ENCODE peak calls at places on chromosomes 13 and 19, in seven cellular contexts. T is GM12891, N is HepG2, K is H1, J is K562, R is SK-N-SH, H is GM12878. P is an unnamed sample.

GRCh38 chr13:77990973-77991372 is 72.3 kb upstream of the EDNRB start:
- DNase-seq in T (no peak), N (no peak), K (no peak), J (no peak), R (no peak), H (no peak), P (no peak)

GRCh38 chr19:7862413-7862951 is 11.7 kb downstream of the PRR36 start:
- DNase-seq in T (peak), N (no peak), K (peak), J (peak), R (peak), H (no peak), P (peak)

GRCh38 chr13:99250977-99251825 is 7.0 kb downstream of the GPR18 start:
- DNase-seq in T (no peak), N (no peak), K (no peak), J (no peak), R (no peak), H (no peak), P (no peak)

GRCh38 chr19:15249912-15250634 is 17.8 kb upstream of the EPHX3 start:
- DNase-seq in T (no peak), N (no peak), K (no peak), J (no peak), R (no peak), H (no peak), P (no peak)

GRCh38 chr19:41959056-41960053 is at the start of gene RABAC1:
- DNase-seq in T (peak), N (peak), K (peak), J (peak), R (peak), H (peak), P (peak)

GRCh38 chr13:27712421-27712820 is 79.9 kb upstream of the GSX1 start:
- DNase-seq in T (no peak), N (peak), K (no peak), J (no peak), R (peak), H (no peak), P (no peak)

GRCh38 chr13:53010374-53011105 is 18.1 kb upstream of the OLFM4 start:
- DNase-seq in T (no peak), N (peak), K (no peak), J (no peak), R (no peak), H (no peak), P (no peak)

GRCh38 chr19:35484637-35485036 is 5.6 kb downstream of the KRTDAP start:
- DNase-seq in T (peak), N (no peak), K (no peak), J (no peak), R (no peak), H (peak), P (peak)

GRCh38 chr13:112771877-112772538 is 82.2 kb downstream of the ATP11A start:
- DNase-seq in T (no peak), N (no peak), K (no peak), J (no peak), R (no peak), H (no peak), P (no peak)

GRCh38 chr13:65940720-65941119 is 1289.4 kb downstream of the PCDH9 start:
- DNase-seq in T (no peak), N (no peak), K (no peak), J (no peak), R (no peak), H (no peak), P (no peak)

GRCh38 chr13:51981355-51981754 is 29.9 kb downstream of the ATP7B start:
- DNase-seq in T (no peak), N (peak), K (no peak), J (no peak), R (no peak), H (no peak), P (no peak)

GRCh38 chr19:35553385-35554000 is 8.1 kb downstream of the TMEM147 start:
- DNase-seq in T (no peak), N (no peak), K (no peak), J (no peak), R (no peak), H (no peak), P (no peak)

GRCh38 chr19:35534803-35535480 is 1.7 kb downstream of the GAPDHS start:
- DNase-seq in T (no peak), N (no peak), K (no peak), J (no peak), R (no peak), H (no peak), P (no peak)

GRCh38 chr13:42355118-42355840 is 83.3 kb downstream of the AKAP11 start:
- DNase-seq in T (no peak), N (no peak), K (no peak), J (no peak), R (no peak), H (no peak), P (no peak)

GRCh38 chr19:5707576-5708575 is 12.1 kb downstream of the LONP1 start:
- DNase-seq in T (peak), N (no peak), K (no peak), J (no peak), R (peak), H (no peak), P (no peak)

GRCh38 chr19:13492128-13492527 is 14.2 kb downstream of the CACNA1A start:
- DNase-seq in T (no peak), N (no peak), K (no peak), J (no peak), R (no peak), H (no peak), P (no peak)

GRCh38 chr13:99565478-99566124 is 64.3 kb downstream of the TM9SF2 start:
- DNase-seq in T (no peak), N (no peak), K (peak), J (no peak), R (no peak), H (no peak), P (no peak)

GRCh38 chr13:26247608-26248007 is 6.3 kb upstream of the CDK8 start:
- DNase-seq in T (no peak), N (no peak), K (no peak), J (peak), R (no peak), H (no peak), P (no peak)

GRCh38 chr19:29927944-29928669 is 13.9 kb upstream of the URI1 start:
- DNase-seq in T (no peak), N (peak), K (no peak), J (no peak), R (no peak), H (peak), P (peak)

GRCh38 chr13:44816701-44817684 is 172.3 kb downstream of the NUFIP1 start:
- DNase-seq in T (no peak), N (no peak), K (no peak), J (no peak), R (no peak), H (no peak), P (no peak)

GRCh38 chr19:14809272-14810057 is 25.5 kb downstream of the OR7A5 start:
- DNase-seq in T (no peak), N (peak), K (no peak), J (no peak), R (no peak), H (no peak), P (no peak)

GRCh38 chr13:93227906-93228801 is 1.5 kb downstream of the GPC6 start:
- DNase-seq in T (peak), N (peak), K (peak), J (peak), R (peak), H (no peak), P (no peak)

GRCh38 chr13:78700121-78700910 is 41.4 kb upstream of the OBI1 start:
- DNase-seq in T (no peak), N (no peak), K (no peak), J (no peak), R (peak), H (no peak), P (no peak)

GRCh38 chr13:111203742-111204386 is 88.8 kb downstream of the ARHGEF7 start:
- DNase-seq in T (no peak), N (no peak), K (no peak), J (no peak), R (no peak), H (no peak), P (no peak)

GRCh38 chr13:100817897-100818296 is 143.3 kb upstream of the TMTC4 start:
- DNase-seq in T (no peak), N (no peak), K (no peak), J (no peak), R (no peak), H (no peak), P (no peak)

GRCh38 chr13:33052446-33052845 is 36.2 kb downstream of the KL start:
- DNase-seq in T (no peak), N (no peak), K (no peak), J (no peak), R (no peak), H (no peak), P (no peak)

GRCh38 chr13:30690282-30691188 is 44.8 kb upstream of the ALOX5AP start:
- DNase-seq in T (no peak), N (no peak), K (no peak), J (no peak), R (no peak), H (no peak), P (no peak)

GRCh38 chr13:105972811-105973590 is 562.5 kb downstream of the EFNB2 start:
- DNase-seq in T (no peak), N (no peak), K (no peak), J (no peak), R (no peak), H (no peak), P (no peak)

GRCh38 chr19:42022616-42023015 is 28.6 kb upstream of the ATP1A3 start:
- DNase-seq in T (no peak), N (no peak), K (no peak), J (no peak), R (no peak), H (no peak), P (no peak)

GRCh38 chr19:48768989-48769713 is 13.8 kb downstream of the FGF21 start:
- DNase-seq in T (no peak), N (peak), K (no peak), J (no peak), R (no peak), H (no peak), P (no peak)

GRCh38 chr13:110641055-110642015 is 26.0 kb downstream of the NAXD start:
- DNase-seq in T (no peak), N (no peak), K (no peak), J (no peak), R (peak), H (no peak), P (no peak)

GRCh38 chr19:3970808-3971598 is at the start of gene DAPK3:
- DNase-seq in T (peak), N (peak), K (peak), J (peak), R (peak), H (peak), P (peak)
- TF ChIP-seq TAF1 in T (no peak), N (no peak), K (peak), J (peak), R (peak), H (peak), P (no peak)

GRCh38 chr13:20174656-20175405 is 14.0 kb upstream of the GJA3 start:
- DNase-seq in T (peak), N (peak), K (no peak), J (peak), R (no peak), H (peak), P (peak)
- TF ChIP-seq POLR2AphosphoS5 in T (no peak), N (no peak), K (no peak), J (no peak), R (no peak), H (no peak), P (no peak)

GRCh38 chr13:20867408-20867807 is 35.1 kb downstream of the XPO4 start:
- DNase-seq in T (no peak), N (no peak), K (no peak), J (no peak), R (no peak), H (no peak), P (no peak)
- TF ChIP-seq TAF1 in T (no peak), N (no peak), K (no peak), J (no peak), R (no peak), H (no peak), P (no peak)

DNA sequence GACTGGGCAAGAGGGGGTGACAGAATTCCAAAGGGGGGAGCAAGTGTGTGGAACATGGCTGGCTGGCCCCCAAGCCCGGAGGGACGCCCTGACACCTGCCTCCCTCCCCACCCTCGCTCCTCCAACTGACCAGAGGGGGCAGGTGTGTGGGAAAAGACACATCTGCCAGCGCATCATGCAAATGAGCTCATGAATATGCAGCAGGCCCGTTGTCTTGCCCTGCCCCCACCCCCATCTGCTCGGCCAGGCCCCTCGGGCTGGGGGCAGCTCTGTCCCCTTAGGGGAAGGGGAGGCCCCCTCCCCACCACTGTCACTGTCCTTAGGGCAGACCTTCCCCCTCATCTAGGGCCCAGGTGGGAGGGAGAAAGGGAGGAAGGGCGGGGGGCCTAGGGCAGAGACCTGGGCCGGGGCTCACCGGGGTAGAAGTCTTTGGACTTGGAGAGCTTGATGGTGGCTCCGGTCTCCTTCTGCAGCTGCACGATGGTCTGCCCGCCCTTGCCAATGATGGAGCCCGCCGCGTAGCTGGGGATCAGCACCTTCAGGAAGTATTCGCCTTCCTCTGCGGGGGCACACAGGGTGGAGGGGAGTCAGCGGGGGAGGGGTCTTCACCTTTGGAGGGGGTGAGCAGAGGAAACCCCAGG is 12.9 kb downstream of the NOVA2 start:
- DNase-seq in T (no peak), N (no peak), K (peak), J (peak), R (peak), H (no peak), P (no peak)
- TF ChIP-seq POLR2AphosphoS5 in T (no peak), N (no peak), K (no peak), J (no peak), R (no peak), H (no peak), P (no peak)

GRCh38 chr13:40452038-40452666 is 214.3 kb downstream of the FOXO1 start:
- DNase-seq in T (no peak), N (no peak), K (no peak), J (no peak), R (no peak), H (no peak), P (no peak)
- TF ChIP-seq TAF1 in T (no peak), N (no peak), K (no peak), J (no peak), R (no peak), H (no peak), P (no peak)

GRCh38 chr13:36904219-36904618 is 15.8 kb downstream of the SMAD9 start:
- DNase-seq in T (no peak), N (no peak), K (no peak), J (no peak), R (no peak), H (no peak), P (no peak)
- TF ChIP-seq POLR2AphosphoS5 in T (no peak), N (no peak), K (no peak), J (no peak), R (no peak), H (no peak), P (no peak)

DNA sequence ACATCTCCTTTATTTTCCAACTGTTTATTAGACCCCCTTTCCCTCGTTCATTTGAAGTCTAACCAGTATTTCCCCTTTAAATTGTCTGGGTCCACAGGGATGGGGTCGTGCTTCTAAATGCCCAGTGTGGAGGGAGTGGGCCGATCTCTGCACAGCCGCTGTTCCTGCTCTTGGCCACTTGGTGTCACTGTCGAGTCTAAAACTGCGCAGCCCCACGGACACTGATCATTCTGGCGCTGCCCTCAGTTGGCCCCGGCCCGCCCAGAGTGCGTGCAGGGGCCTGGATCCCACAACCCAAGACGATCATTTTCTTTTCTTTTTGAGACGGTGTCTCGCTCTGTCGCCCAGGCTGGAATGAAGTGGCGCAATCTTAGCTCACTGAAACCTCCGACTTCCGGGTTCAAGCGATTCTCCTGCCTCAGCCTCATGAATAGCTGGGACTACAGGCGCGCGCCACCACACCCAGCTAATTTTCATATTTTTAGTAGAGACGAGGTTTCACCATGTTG is 12.0 kb downstream of the WDR88 start:
- DNase-seq in T (peak), N (peak), K (peak), J (peak), R (peak), H (no peak), P (peak)
- TF ChIP-seq TAF1 in T (no peak), N (no peak), K (no peak), J (no peak), R (no peak), H (no peak), P (no peak)

P was measured in GM12892.